ENCODE peak calls at places on chromosome 21, in five cellular contexts. Z is left lung, I is keratinocyte, R is Karpas-422, X is adrenal gland. Y is an unnamed sample. For H3K9me3, the result is how much of the 10 kb centered on the place peaks cover.

GRCh38 chr21:18244721-18245486 is at the start of gene CHODL:
- DNase-seq in Z (peak), R (no peak), X (no peak), I (no peak), Y (no peak)

GRCh38 chr21:25772680-25773079 is 37.9 kb downstream of the GABPA start:
- DNase-seq in I (no peak), X (no peak), Z (no peak), R (no peak), Y (no peak)

GRCh38 chr21:21434944-21435343 is 436.7 kb downstream of the NCAM2 start:
- DNase-seq in R (no peak), Z (no peak), I (no peak), X (no peak), Y (no peak)

GRCh38 chr21:38660333-38661295 is 145.1 kb upstream of the ETS2 start:
- DNase-seq in R (no peak), I (no peak), X (peak), Z (peak), Y (no peak)

GRCh38 chr21:37257967-37258877 is 8.9 kb downstream of the VPS26C start:
- DNase-seq in Z (peak), R (peak), X (peak), I (no peak), Y (peak)

GRCh38 chr21:32529679-32530078 is 55.6 kb downstream of the TCP10L start:
- DNase-seq in R (no peak), I (no peak), Z (no peak), X (no peak), Y (no peak)

GRCh38 chr21:42593007-42593814 is 60.2 kb upstream of the PDE9A start:
- DNase-seq in I (no peak), Z (peak), X (peak), R (peak), Y (peak)

GRCh38 chr21:15840406-15840805 is 110.6 kb downstream of the USP25 start:
- DNase-seq in R (no peak), I (no peak), Z (no peak), X (no peak), Y (no peak)

GRCh38 chr21:32101206-32101763 is 177.6 kb downstream of the MIS18A start:
- DNase-seq in Z (no peak), R (no peak), X (no peak), I (no peak), Y (no peak)

GRCh38 chr21:25942145-25942544 is 207.4 kb downstream of the GABPA start:
- DNase-seq in I (no peak), R (no peak), Z (no peak), X (no peak), Y (no peak)

GRCh38 chr21:43370091-43370658 is 56.8 kb downstream of the SIK1 start:
- DNase-seq in Z (peak), X (peak), I (no peak), R (peak), Y (no peak)

GRCh38 chr21:32955307-32955937 is 70.3 kb upstream of the OLIG2 start:
- DNase-seq in I (no peak), Z (no peak), X (no peak), R (no peak), Y (no peak)

GRCh38 chr21:44078411-44078981 is 28.7 kb upstream of the PWP2 start:
- DNase-seq in X (no peak), I (no peak), Z (no peak), R (no peak), Y (no peak)

GRCh38 chr21:35882791-35883240 is 177.5 kb downstream of the SETD4 start:
- DNase-seq in Z (no peak), I (no peak), X (no peak), R (no peak), Y (no peak)

GRCh38 chr21:35840949-35841348 is 219.4 kb downstream of the SETD4 start:
- DNase-seq in X (no peak), R (no peak), I (no peak), Z (no peak), Y (no peak)

GRCh38 chr21:26061437-26061836 is 109.1 kb downstream of the APP start:
- DNase-seq in R (no peak), X (no peak), Z (no peak), I (no peak), Y (no peak)

GRCh38 chr21:35649186-35649585 is 411.1 kb downstream of the SETD4 start:
- DNase-seq in Z (no peak), R (no peak), X (no peak), I (no peak), Y (no peak)

GRCh38 chr21:29300547-29301138 is 1.9 kb downstream of the BACH1 start:
- DNase-seq in Z (no peak), I (no peak), R (peak), X (no peak), Y (no peak)

GRCh38 chr21:35232545-35233176 is 183.6 kb upstream of the RUNX1 start:
- DNase-seq in X (peak), I (no peak), R (no peak), Z (no peak), Y (no peak)

GRCh38 chr21:30491963-30492428 is at the start of gene KRTAP19-3:
- DNase-seq in I (no peak), X (no peak), R (no peak), Z (no peak), Y (no peak)

GRCh38 chr21:30502041-30502440 is at the start of gene KRTAP19-5:
- DNase-seq in X (no peak), R (no peak), Z (no peak), I (no peak), Y (no peak)

DNA sequence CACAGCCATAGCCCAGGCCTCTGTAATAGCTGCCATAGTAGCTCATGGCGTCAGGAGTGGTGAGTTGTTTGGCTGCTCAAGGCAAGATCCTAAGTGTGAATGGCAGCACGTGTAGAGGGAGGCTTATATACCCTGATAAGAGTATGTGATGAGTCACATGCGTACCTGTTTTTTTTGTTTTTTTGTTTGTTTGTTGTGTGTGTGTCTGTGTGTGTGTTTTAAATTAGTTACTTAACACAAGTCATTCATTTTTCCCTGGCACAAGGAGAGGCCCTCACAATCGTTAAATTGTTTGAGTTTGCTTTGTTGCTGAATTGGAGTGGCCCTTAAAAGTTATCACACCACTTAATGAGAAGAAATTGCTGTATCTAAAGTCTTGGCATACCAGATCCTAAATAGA is at the start of gene KRTAP19-4:
- DNase-seq in R (no peak), I (no peak), Z (no peak), X (no peak), Y (no peak)
- H3K9me3 ChIP-seq in R (under half), I (under half), Z (under half), X (under half), Y (under half)

DNA sequence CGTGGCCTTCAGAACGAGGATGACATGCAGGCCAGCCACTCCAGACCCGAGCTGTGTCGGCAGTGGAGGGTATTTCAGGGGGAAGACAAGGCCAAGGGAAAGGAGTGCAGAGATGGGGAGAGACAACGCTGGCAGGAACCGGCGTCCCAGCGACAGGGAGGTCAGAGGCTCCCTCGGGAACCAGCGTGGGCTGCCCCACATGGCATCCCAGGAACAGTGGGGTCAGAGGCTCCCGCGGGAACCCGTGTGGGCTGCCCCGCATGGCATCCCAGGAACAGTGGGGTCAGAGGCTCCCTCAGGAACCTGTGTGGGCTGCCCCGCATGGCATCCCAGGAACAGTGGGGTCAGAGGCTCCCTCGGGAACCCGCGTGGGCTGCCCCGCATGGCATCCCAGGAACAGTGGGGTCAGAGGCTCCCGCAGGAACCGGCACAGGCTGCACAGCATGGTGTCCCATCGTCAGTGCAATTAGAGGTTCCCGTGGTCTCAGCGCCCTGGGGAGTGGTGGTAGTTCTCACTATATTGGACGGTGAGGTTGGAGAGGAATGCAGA is 43.0 kb downstream of the SLC19A1 start:
- DNase-seq in I (no peak), R (no peak), X (peak), Z (peak), Y (peak)
- H3K9me3 ChIP-seq in I (under half), R (under half), X (under half), Z (under half), Y (under half)

GRCh38 chr21:7952648-7953047 is 2568.7 kb upstream of the TPTE start:
- DNase-seq in Z (no peak), I (no peak), R (no peak), X (no peak), Y (no peak)

GRCh38 chr21:7951854-7952519 is 2569.4 kb upstream of the TPTE start:
- DNase-seq in Z (no peak), R (no peak), I (no peak), X (no peak), Y (no peak)

GRCh38 chr21:7953058-7953457 is 2568.3 kb upstream of the TPTE start:
- DNase-seq in I (no peak), R (no peak), Z (no peak), X (no peak), Y (no peak)

DNA sequence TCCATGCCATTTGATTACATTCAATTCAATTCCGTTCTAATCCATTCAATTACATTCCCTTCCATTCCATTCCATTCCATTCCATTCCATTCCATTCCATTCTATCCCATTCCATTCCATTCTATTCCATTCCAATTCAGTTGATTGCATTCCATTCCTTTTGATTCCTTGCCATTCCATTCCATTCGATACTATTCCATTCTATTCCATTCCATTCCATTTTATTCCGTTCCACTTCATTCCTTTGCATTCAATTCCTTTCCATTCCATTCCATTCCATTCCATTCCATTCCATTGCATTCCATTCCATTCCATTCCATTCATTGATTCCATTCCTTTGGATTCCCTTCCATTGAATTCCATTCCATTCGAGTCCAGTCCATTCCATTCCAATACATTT is 2574.0 kb upstream of the TPTE start:
- DNase-seq in R (no peak), Z (no peak), X (no peak), I (no peak), Y (no peak)
- H3K9me3 ChIP-seq in R (half or more), Z (under half), X (under half), I (half or more), Y (half or more)

DNA sequence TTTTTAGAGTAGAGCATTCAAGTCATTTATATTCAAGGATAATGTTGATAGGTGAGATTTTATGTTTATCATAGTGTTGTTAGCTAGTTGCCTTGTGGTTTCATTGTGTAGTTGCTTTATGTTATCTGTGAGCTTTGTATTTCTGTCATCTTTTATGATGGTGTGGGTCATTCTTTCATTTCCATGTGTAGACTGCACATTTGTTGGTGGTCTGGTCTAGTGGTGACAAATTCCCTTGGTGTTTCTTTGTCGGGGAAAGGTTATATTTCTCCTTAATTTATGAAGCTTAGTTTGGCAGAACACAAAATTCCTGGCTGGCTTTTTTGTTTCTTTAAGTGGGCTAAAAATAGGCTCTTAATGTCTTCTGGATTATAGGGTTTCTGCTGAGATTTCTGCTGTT is 347.2 kb upstream of the ADAMTS5 start:
- DNase-seq in Z (no peak), X (no peak), R (no peak), I (no peak), Y (no peak)
- H3K9me3 ChIP-seq in Z (under half), X (under half), R (under half), I (under half), Y (under half)

DNA sequence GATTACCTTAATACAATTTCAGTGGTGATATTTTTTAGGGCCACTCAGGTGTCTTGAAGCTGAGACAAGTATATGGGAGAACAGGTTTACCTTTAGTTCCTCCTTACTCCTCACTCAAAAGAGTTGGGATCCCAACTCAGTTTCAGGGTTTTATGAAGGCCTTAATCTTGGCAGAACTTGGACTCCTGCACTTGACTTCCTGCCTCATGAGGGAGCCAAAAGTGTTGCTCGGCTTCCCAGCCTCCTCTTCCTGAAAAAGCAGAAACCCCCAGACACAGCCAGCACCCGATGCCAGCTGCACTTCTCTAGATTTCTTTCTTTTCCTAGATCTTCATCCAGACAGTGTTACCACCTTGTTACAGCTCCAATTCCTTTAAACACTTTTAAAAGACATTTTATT is 70.8 kb upstream of the TMPRSS2 start:
- DNase-seq in X (no peak), R (no peak), Z (no peak), I (no peak), Y (no peak)
- H3K9me3 ChIP-seq in X (under half), R (under half), Z (under half), I (under half), Y (under half)